ENCODE peak calls at places on chromosomes 2 and 18, in four cellular contexts. M, V, X and B are unnamed samples.

GRCh38 chr2:111705711-111706323 is 178.2 kb downstream of the ANAPC1 start:
- DNase-seq in M (no peak), V (peak; percentile 69), X (peak; percentile 78), B (no peak)

GRCh38 chr2:167534443-167534842 is 646.2 kb downstream of the XIRP2 start:
- DNase-seq in X (no peak), M (no peak), V (no peak), B (no peak)

GRCh38 chr18:13987956-13988355 is 72.6 kb upstream of the MC2R start:
- DNase-seq in X (no peak), M (no peak), V (no peak), B (no peak)

GRCh38 chr2:182522930-182523541 is 96.2 kb upstream of the PDE1A start:
- DNase-seq in V (no peak), M (no peak), X (no peak), B (no peak)

GRCh38 chr2:200615247-200615646 is 29.4 kb downstream of the AOX1 start:
- DNase-seq in M (no peak), V (peak; percentile 68), X (no peak), B (no peak)

GRCh38 chr2:144515694-144516416 is 4.1 kb downstream of the ZEB2 start:
- DNase-seq in M (peak; percentile 49), V (no peak), X (no peak), B (no peak)

GRCh38 chr2:42567806-42568429 is 514 bp upstream of the MTA3 start:
- DNase-seq in V (peak; percentile 40), M (no peak), X (peak; percentile 48), B (peak; percentile 38)

GRCh38 chr2:202169826-202170424 is 68.5 kb downstream of the SUMO1 start:
- DNase-seq in M (no peak), X (no peak), V (no peak), B (no peak)

GRCh38 chr2:223314831-223315230 is 262.8 kb downstream of the KCNE4 start:
- DNase-seq in X (no peak), V (no peak), M (no peak), B (no peak)

DNA sequence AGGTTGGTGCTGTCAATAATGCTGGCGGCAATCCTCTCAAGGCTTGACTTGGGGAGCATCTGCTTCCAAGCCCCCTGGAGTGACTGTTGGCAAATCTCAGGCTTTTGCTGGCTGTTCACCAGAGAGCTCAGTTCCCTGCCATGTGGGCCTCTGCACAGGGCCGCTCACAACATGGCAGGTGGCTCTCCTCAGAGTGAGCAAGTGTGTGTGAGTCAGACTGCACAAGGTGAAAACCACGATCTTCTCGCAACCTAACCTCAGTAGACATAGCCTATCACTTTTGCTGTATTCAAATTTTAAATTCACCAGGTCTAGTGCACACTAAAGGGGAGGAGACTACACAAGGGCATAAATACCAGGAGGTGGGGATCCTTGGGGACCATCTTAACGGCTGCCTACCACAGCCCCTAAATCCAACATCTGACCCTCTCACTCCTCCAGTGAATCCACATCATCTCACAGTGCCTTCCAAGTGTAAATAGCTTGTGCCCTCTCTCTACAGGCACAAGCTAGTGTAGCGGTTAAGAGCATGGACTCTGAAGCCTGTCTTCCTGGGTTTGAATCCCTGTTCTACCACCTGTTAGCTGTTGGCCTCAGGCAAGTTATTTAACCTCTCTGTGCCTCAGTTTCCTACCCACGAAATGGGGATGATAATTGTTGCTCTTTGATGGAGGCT is 187.7 kb upstream of the CXCR4 start:
- DNase-seq in V (no peak), M (no peak), X (no peak), B (no peak)
- TF ChIP-seq FOXK2 in V (no peak), M (no peak), X (no peak), B (no peak)

GRCh38 chr18:31426021-31426420 is 21.5 kb upstream of the DSG3 start:
- DNase-seq in X (no peak), M (no peak), V (no peak), B (no peak)
- TF ChIP-seq SP1 in X (no peak), M (no peak), V (no peak), B (no peak)

DNA sequence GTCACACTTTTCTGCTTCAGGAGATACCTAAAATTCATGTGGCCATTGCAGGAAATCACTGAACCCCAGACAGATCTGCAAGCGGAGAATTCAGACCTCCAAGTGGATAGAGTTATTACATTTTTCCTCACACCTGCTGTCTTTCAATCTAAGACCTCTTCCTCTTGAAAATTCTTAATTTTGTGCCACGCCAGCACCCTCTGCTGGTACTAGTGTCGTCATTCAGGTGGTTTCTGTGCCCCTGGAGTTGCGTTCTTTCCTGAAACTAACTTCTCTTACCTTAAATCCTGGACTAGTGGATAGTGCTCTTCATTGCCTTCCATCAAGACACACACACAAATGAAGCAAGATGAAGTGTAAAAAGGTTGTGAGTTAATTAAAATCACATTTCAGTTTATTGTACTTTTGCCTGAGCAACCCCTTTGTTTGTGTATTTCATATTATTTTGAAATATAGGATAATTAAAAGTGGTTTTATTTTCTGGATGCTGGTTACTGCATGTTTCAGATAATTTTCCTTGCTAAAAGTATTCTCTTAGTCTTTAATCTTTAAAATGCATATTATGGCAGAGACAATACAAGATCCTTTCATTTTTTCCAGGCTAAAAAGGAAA is 1.6 kb upstream of the DNER start:
- DNase-seq in V (peak; percentile 34), X (no peak), M (peak; percentile 22), B (peak; percentile 30)
- TF ChIP-seq FOXK2 in V (no peak), X (no peak), M (no peak), B (no peak)

DNA sequence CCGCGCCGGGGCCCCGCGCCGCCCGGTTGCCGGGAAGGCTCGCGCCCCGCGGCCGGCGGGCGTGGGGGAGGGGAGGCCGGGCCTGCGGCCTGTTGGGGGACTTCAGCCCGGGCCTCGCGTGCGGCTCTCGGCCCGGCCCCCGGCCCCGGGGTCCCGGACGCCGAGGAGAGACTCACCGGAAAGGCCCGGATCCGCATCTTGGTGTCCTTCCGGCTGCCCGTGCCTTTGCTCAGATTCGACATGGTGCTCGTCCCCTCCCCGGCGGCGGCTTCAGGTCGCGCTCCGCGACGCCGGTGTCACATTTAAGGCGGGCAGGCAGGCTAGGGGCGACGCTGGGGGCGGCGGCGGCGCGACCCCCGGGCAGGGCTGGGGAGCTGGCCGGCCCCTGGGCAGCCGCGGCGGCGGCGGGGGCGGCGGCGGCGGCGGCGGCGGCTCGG is 377 bp downstream of the CUL3 start:
- DNase-seq in M (peak; percentile 20), X (no peak), V (peak; percentile 35), B (peak; percentile 32)
- TF ChIP-seq SP1 in M (no peak), X (no peak), V (no peak), B (no peak)

GRCh38 chr2:206277503-206277902 is 3.0 kb downstream of the ZDBF2 start:
- DNase-seq in M (no peak), X (no peak), V (no peak), B (no peak)

GRCh38 chr2:206276169-206276927 is 1.9 kb downstream of the ZDBF2 start:
- DNase-seq in X (no peak), M (no peak), V (no peak), B (no peak)

GRCh38 chr2:206271066-206271465 is 3.4 kb upstream of the ZDBF2 start:
- DNase-seq in V (no peak), M (no peak), X (no peak), B (no peak)

GRCh38 chr2:206275274-206276160 is 1.1 kb downstream of the ZDBF2 start:
- DNase-seq in M (no peak), V (no peak), X (peak; percentile 55), B (peak; percentile 44)

GRCh38 chr2:206274434-206275273 is at the start of gene ZDBF2:
- DNase-seq in M (peak; percentile 69), V (no peak), X (no peak), B (peak; percentile 75)
- TF ChIP-seq FOXK2 in M (no peak), V (no peak), X (no peak), B (no peak)

GRCh38 chr2:241936457-241937133 is 67.1 kb downstream of the RTP5 start:
- DNase-seq in M (no peak), V (no peak), X (no peak), B (no peak)

GRCh38 chr2:241935774-241936173 is 66.2 kb downstream of the RTP5 start:
- DNase-seq in M (no peak), V (no peak), X (no peak), B (no peak)

GRCh38 chr2:241933175-241933911 is 63.8 kb downstream of the RTP5 start:
- DNase-seq in X (no peak), V (no peak), M (no peak), B (peak; percentile 37)

GRCh38 chr2:241937297-241937696 is 67.8 kb downstream of the RTP5 start:
- DNase-seq in M (no peak), V (no peak), X (no peak), B (no peak)

GRCh38 chr2:241935314-241935713 is 65.8 kb downstream of the RTP5 start:
- DNase-seq in X (no peak), V (no peak), M (no peak), B (no peak)
- TF ChIP-seq SP1 in X (no peak), V (no peak), M (no peak), B (no peak)

GRCh38 chr2:15230599-15231192 is 330.4 kb downstream of the NBAS start:
- DNase-seq in X (no peak), M (no peak), V (no peak), B (no peak)
- TF ChIP-seq FOXK2 in X (no peak), M (no peak), V (no peak), B (no peak)

GRCh38 chr2:55840460-55840859 is 83.1 kb downstream of the EFEMP1 start:
- DNase-seq in V (no peak), M (no peak), X (no peak), B (no peak)

GRCh38 chr2:55843992-55844345 is 79.6 kb downstream of the EFEMP1 start:
- DNase-seq in V (no peak), M (no peak), X (no peak), B (no peak)

GRCh38 chr2:55839182-55839819 is 84.3 kb downstream of the EFEMP1 start:
- DNase-seq in M (no peak), V (peak; percentile 91), X (no peak), B (no peak)

GRCh38 chr2:55843096-55843991 is 80.2 kb downstream of the EFEMP1 start:
- DNase-seq in V (peak; percentile 59), M (no peak), X (no peak), B (peak; percentile 39)

DNA sequence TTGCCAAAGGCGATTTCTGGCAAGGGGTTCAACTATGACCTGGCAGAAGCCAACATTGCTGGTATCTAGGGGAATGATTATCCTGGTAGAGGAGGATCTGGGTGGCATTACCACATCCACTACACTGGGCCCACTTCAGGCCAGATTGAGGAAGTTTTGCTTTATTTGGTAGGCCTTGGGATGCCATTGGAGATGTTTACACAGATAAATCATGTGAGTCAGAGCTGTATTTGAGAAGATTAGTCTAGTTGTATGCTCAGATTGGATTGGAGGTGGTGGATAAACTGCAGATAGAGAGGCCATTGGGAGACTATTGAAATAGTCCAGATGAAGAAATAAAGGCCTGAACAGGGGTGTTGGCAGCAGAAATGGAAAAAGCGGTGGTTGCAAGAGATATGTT is 81.6 kb downstream of the EFEMP1 start:
- DNase-seq in V (no peak), M (no peak), X (no peak), B (no peak)
- TF ChIP-seq SP1 in V (no peak), M (no peak), X (no peak), B (no peak)

GRCh38 chr2:1718339-1719220 is 25.7 kb downstream of the PXDN start:
- DNase-seq in X (no peak), M (no peak), V (no peak), B (no peak)

GRCh38 chr2:1722692-1723091 is 21.6 kb downstream of the PXDN start:
- DNase-seq in M (no peak), V (no peak), X (no peak), B (no peak)

GRCh38 chr2:1726558-1726957 is 17.8 kb downstream of the PXDN start:
- DNase-seq in V (no peak), M (no peak), X (no peak), B (no peak)

GRCh38 chr2:1723397-1724042 is 20.8 kb downstream of the PXDN start:
- DNase-seq in M (no peak), V (no peak), X (no peak), B (no peak)

GRCh38 chr2:1721706-1722483 is 22.4 kb downstream of the PXDN start:
- DNase-seq in M (no peak), X (no peak), V (no peak), B (no peak)
- TF ChIP-seq FOXK2 in M (no peak), X (no peak), V (no peak), B (no peak)